ENCODE peak calls at places on chromosomes 13 and 19, in ten cellular contexts. One of them, this sample, is unnamed.

GRCh38 chr19:33231511-33231910 is 5.9 kb upstream of the SLC7A10 start:
- DNase-seq in PC-3: no peak
- DNase-seq in right cardiac atrium: no peak
- DNase-seq in neuronal stem cell: no peak
- DNase-seq in HFF-Myc: no peak
- DNase-seq in cardiac muscle cell: peak
- DNase-seq in gastrocnemius medialis: no peak
- DNase-seq in AG04449: no peak
- DNase-seq in epithelial cell of proximal tubule: no peak
- DNase-seq in fibroblast of mammary gland: peak
- DNase-seq in this sample: peak

GRCh38 chr19:14840206-14840605 is 5.2 kb upstream of the OR7A5 start:
- DNase-seq in right cardiac atrium: no peak
- DNase-seq in PC-3: peak
- DNase-seq in epithelial cell of proximal tubule: no peak
- DNase-seq in AG04449: no peak
- DNase-seq in neuronal stem cell: no peak
- DNase-seq in fibroblast of mammary gland: peak
- DNase-seq in gastrocnemius medialis: no peak
- DNase-seq in HFF-Myc: no peak
- DNase-seq in cardiac muscle cell: no peak
- DNase-seq in this sample: no peak

GRCh38 chr13:76632388-76633044 is 253.7 kb downstream of the KCTD12 start:
- DNase-seq in fibroblast of mammary gland: no peak
- DNase-seq in epithelial cell of proximal tubule: no peak
- DNase-seq in right cardiac atrium: no peak
- DNase-seq in gastrocnemius medialis: no peak
- DNase-seq in neuronal stem cell: no peak
- DNase-seq in cardiac muscle cell: peak
- DNase-seq in HFF-Myc: no peak
- DNase-seq in PC-3: no peak
- DNase-seq in AG04449: no peak
- DNase-seq in this sample: peak

GRCh38 chr19:21584532-21584931 is 79.1 kb downstream of the ZNF429 start:
- DNase-seq in epithelial cell of proximal tubule: no peak
- DNase-seq in gastrocnemius medialis: no peak
- DNase-seq in fibroblast of mammary gland: no peak
- DNase-seq in HFF-Myc: no peak
- DNase-seq in PC-3: no peak
- DNase-seq in neuronal stem cell: no peak
- DNase-seq in AG04449: no peak
- DNase-seq in right cardiac atrium: no peak
- DNase-seq in cardiac muscle cell: no peak
- DNase-seq in this sample: no peak

GRCh38 chr19:51135004-51135403 is 7.1 kb upstream of the SIGLEC7 start:
- DNase-seq in PC-3: no peak
- DNase-seq in neuronal stem cell: no peak
- DNase-seq in cardiac muscle cell: no peak
- DNase-seq in fibroblast of mammary gland: no peak
- DNase-seq in gastrocnemius medialis: no peak
- DNase-seq in right cardiac atrium: no peak
- DNase-seq in HFF-Myc: no peak
- DNase-seq in AG04449: no peak
- DNase-seq in epithelial cell of proximal tubule: no peak
- DNase-seq in this sample: no peak

GRCh38 chr19:46250057-46250456 is 20.5 kb downstream of the IGFL1 start:
- DNase-seq in right cardiac atrium: no peak
- DNase-seq in gastrocnemius medialis: no peak
- DNase-seq in neuronal stem cell: no peak
- DNase-seq in AG04449: no peak
- DNase-seq in HFF-Myc: no peak
- DNase-seq in PC-3: no peak
- DNase-seq in epithelial cell of proximal tubule: no peak
- DNase-seq in fibroblast of mammary gland: no peak
- DNase-seq in cardiac muscle cell: no peak
- DNase-seq in this sample: no peak

GRCh38 chr19:45385392-45386221 is 15.2 kb upstream of the ERCC2 start:
- DNase-seq in right cardiac atrium: no peak
- DNase-seq in epithelial cell of proximal tubule: no peak
- DNase-seq in fibroblast of mammary gland: no peak
- DNase-seq in PC-3: no peak
- DNase-seq in neuronal stem cell: no peak
- DNase-seq in gastrocnemius medialis: no peak
- DNase-seq in HFF-Myc: no peak
- DNase-seq in cardiac muscle cell: no peak
- DNase-seq in AG04449: no peak
- DNase-seq in this sample: no peak

GRCh38 chr19:18612051-18612771 is 459 bp upstream of the TMEM59L start:
- DNase-seq in neuronal stem cell: no peak
- DNase-seq in cardiac muscle cell: no peak
- DNase-seq in epithelial cell of proximal tubule: no peak
- DNase-seq in right cardiac atrium: no peak
- DNase-seq in HFF-Myc: no peak
- DNase-seq in AG04449: no peak
- DNase-seq in gastrocnemius medialis: no peak
- DNase-seq in fibroblast of mammary gland: no peak
- DNase-seq in PC-3: no peak
- DNase-seq in this sample: no peak

DNA sequence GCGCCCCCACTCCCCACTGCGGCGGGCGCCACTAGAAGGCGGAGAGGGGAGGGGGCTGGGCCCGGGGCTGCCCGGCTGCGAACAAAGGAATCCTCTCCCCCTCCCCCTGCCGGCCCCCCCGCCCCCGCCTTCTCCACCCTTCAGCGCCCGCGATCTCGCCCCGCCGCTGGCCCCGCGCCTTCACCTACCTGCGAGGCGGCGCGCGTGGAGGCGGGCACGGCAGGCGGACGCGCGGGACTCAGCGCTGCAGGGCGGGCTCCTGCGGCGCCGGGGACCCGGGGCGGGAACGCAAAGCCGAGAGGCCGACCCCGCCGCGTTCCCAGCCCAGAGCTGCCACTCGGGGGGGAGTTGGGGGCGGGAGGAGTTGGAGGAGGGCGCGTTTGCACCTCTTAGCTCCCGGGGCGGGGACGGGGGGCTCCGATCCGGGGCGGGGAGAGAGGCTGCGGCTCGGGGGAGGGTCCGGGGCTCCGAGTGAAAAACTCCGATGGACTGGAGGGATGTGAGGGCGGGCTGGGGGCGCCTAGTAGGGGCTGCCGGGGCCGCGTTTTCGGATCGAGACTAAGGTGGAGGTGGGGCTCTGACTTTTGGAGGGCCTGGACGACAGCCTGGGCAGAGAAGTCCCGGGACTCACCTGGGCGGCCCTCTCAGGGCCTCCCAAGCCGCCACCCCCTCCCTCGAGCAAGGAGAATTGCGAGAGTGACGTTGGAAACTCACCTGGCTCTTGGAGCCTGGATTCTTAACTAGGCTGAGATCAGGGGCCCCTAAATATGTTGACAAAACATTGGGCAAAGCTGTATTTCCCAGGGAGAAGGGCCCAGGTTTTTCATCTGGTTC is at the start of gene FBN3:
- DNase-seq in neuronal stem cell: peak
- DNase-seq in gastrocnemius medialis: no peak
- DNase-seq in HFF-Myc: no peak
- DNase-seq in PC-3: no peak
- DNase-seq in right cardiac atrium: no peak
- DNase-seq in epithelial cell of proximal tubule: no peak
- DNase-seq in AG04449: no peak
- DNase-seq in fibroblast of mammary gland: no peak
- DNase-seq in cardiac muscle cell: no peak
- DNase-seq in this sample: no peak
- H3K4me3 ChIP-seq in neuronal stem cell: peak
- H3K4me3 ChIP-seq in gastrocnemius medialis: no peak
- H3K4me3 ChIP-seq in HFF-Myc: no peak
- H3K4me3 ChIP-seq in PC-3: peak
- H3K4me3 ChIP-seq in right cardiac atrium: peak
- H3K4me3 ChIP-seq in epithelial cell of proximal tubule: no peak
- H3K4me3 ChIP-seq in AG04449: no peak
- H3K4me3 ChIP-seq in fibroblast of mammary gland: no peak
- H3K4me3 ChIP-seq in cardiac muscle cell: peak
- H3K4me3 ChIP-seq in this sample: no peak

GRCh38 chr19:38315657-38316476 is at the start of gene YIF1B:
- DNase-seq in fibroblast of mammary gland: peak
- DNase-seq in right cardiac atrium: peak
- DNase-seq in epithelial cell of proximal tubule: peak
- DNase-seq in AG04449: peak
- DNase-seq in gastrocnemius medialis: peak
- DNase-seq in cardiac muscle cell: peak
- DNase-seq in PC-3: peak
- DNase-seq in neuronal stem cell: peak
- DNase-seq in HFF-Myc: peak
- DNase-seq in this sample: peak

GRCh38 chr19:38319421-38320258 is at the start of gene KCNK6:
- DNase-seq in AG04449: no peak
- DNase-seq in fibroblast of mammary gland: peak
- DNase-seq in PC-3: no peak
- DNase-seq in right cardiac atrium: peak
- DNase-seq in HFF-Myc: no peak
- DNase-seq in neuronal stem cell: no peak
- DNase-seq in epithelial cell of proximal tubule: no peak
- DNase-seq in gastrocnemius medialis: no peak
- DNase-seq in cardiac muscle cell: peak
- DNase-seq in this sample: peak

GRCh38 chr19:38318595-38319142 is 976 bp upstream of the KCNK6 start:
- DNase-seq in gastrocnemius medialis: no peak
- DNase-seq in neuronal stem cell: no peak
- DNase-seq in right cardiac atrium: no peak
- DNase-seq in epithelial cell of proximal tubule: no peak
- DNase-seq in fibroblast of mammary gland: no peak
- DNase-seq in HFF-Myc: no peak
- DNase-seq in cardiac muscle cell: peak
- DNase-seq in PC-3: no peak
- DNase-seq in AG04449: no peak
- DNase-seq in this sample: peak

GRCh38 chr19:38316477-38317067 is 825 bp upstream of the YIF1B start:
- DNase-seq in fibroblast of mammary gland: no peak
- DNase-seq in HFF-Myc: no peak
- DNase-seq in cardiac muscle cell: no peak
- DNase-seq in right cardiac atrium: peak
- DNase-seq in PC-3: no peak
- DNase-seq in neuronal stem cell: no peak
- DNase-seq in AG04449: no peak
- DNase-seq in gastrocnemius medialis: no peak
- DNase-seq in epithelial cell of proximal tubule: no peak
- DNase-seq in this sample: no peak

DNA sequence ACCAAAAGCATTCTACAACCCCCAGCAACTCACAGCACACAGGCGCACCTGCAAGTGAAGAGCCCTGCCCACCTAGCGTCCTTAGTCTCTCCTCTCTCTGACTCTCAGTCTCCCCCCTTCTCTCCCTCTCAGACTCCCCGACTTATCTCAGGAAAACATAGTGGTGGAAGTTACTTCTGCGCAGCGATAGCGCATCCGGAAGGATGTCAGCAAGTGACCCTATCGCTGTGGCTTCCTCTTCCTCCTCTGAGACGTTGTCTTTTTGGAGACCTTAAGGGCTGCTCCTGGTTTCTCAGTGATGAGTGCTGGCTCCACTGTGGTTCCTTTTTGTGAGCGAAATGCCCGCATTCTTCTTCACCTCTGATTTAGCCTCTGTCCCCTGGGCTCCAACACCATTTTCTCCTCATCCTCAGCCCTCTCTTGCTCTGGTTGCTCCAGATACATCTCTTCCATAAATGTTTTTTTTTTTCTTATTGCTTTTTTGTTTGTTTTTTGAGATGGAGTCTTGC is 1.4 kb upstream of the YIF1B start:
- DNase-seq in fibroblast of mammary gland: no peak
- DNase-seq in PC-3: no peak
- DNase-seq in AG04449: no peak
- DNase-seq in right cardiac atrium: peak
- DNase-seq in neuronal stem cell: no peak
- DNase-seq in epithelial cell of proximal tubule: no peak
- DNase-seq in gastrocnemius medialis: no peak
- DNase-seq in HFF-Myc: no peak
- DNase-seq in cardiac muscle cell: no peak
- DNase-seq in this sample: no peak
- H3K4me3 ChIP-seq in fibroblast of mammary gland: no peak
- H3K4me3 ChIP-seq in PC-3: no peak
- H3K4me3 ChIP-seq in AG04449: no peak
- H3K4me3 ChIP-seq in right cardiac atrium: no peak
- H3K4me3 ChIP-seq in neuronal stem cell: no peak
- H3K4me3 ChIP-seq in epithelial cell of proximal tubule: no peak
- H3K4me3 ChIP-seq in gastrocnemius medialis: no peak
- H3K4me3 ChIP-seq in HFF-Myc: no peak
- H3K4me3 ChIP-seq in cardiac muscle cell: no peak
- H3K4me3 ChIP-seq in this sample: no peak

GRCh38 chr13:77919351-77920294 is 992 bp upstream of the EDNRB start:
- DNase-seq in cardiac muscle cell: peak
- DNase-seq in PC-3: no peak
- DNase-seq in gastrocnemius medialis: peak
- DNase-seq in epithelial cell of proximal tubule: no peak
- DNase-seq in AG04449: no peak
- DNase-seq in neuronal stem cell: peak
- DNase-seq in HFF-Myc: no peak
- DNase-seq in fibroblast of mammary gland: peak
- DNase-seq in right cardiac atrium: peak
- DNase-seq in this sample: peak
- H3K4me3 ChIP-seq in cardiac muscle cell: peak
- H3K4me3 ChIP-seq in PC-3: no peak
- H3K4me3 ChIP-seq in gastrocnemius medialis: peak
- H3K4me3 ChIP-seq in epithelial cell of proximal tubule: peak
- H3K4me3 ChIP-seq in AG04449: no peak
- H3K4me3 ChIP-seq in neuronal stem cell: peak
- H3K4me3 ChIP-seq in HFF-Myc: no peak
- H3K4me3 ChIP-seq in fibroblast of mammary gland: peak
- H3K4me3 ChIP-seq in right cardiac atrium: peak
- H3K4me3 ChIP-seq in this sample: peak

GRCh38 chr19:49801966-49802661 is 11.0 kb downstream of the FUZ start:
- DNase-seq in PC-3: no peak
- DNase-seq in HFF-Myc: peak
- DNase-seq in cardiac muscle cell: peak
- DNase-seq in AG04449: no peak
- DNase-seq in fibroblast of mammary gland: peak
- DNase-seq in epithelial cell of proximal tubule: no peak
- DNase-seq in right cardiac atrium: peak
- DNase-seq in gastrocnemius medialis: peak
- DNase-seq in neuronal stem cell: peak
- DNase-seq in this sample: peak

GRCh38 chr19:49800771-49801170 is 12.3 kb downstream of the FUZ start:
- DNase-seq in PC-3: no peak
- DNase-seq in right cardiac atrium: peak
- DNase-seq in fibroblast of mammary gland: no peak
- DNase-seq in cardiac muscle cell: no peak
- DNase-seq in epithelial cell of proximal tubule: no peak
- DNase-seq in neuronal stem cell: no peak
- DNase-seq in AG04449: no peak
- DNase-seq in gastrocnemius medialis: no peak
- DNase-seq in HFF-Myc: no peak
- DNase-seq in this sample: no peak

GRCh38 chr19:49801401-49801888 is 11.6 kb downstream of the FUZ start:
- DNase-seq in epithelial cell of proximal tubule: no peak
- DNase-seq in PC-3: no peak
- DNase-seq in right cardiac atrium: peak
- DNase-seq in cardiac muscle cell: no peak
- DNase-seq in neuronal stem cell: no peak
- DNase-seq in HFF-Myc: no peak
- DNase-seq in AG04449: no peak
- DNase-seq in gastrocnemius medialis: no peak
- DNase-seq in fibroblast of mammary gland: peak
- DNase-seq in this sample: no peak

GRCh38 chr19:49803529-49803856 is 9.6 kb downstream of the FUZ start:
- DNase-seq in right cardiac atrium: peak
- DNase-seq in neuronal stem cell: no peak
- DNase-seq in AG04449: no peak
- DNase-seq in cardiac muscle cell: no peak
- DNase-seq in PC-3: no peak
- DNase-seq in gastrocnemius medialis: no peak
- DNase-seq in HFF-Myc: no peak
- DNase-seq in fibroblast of mammary gland: no peak
- DNase-seq in epithelial cell of proximal tubule: no peak
- DNase-seq in this sample: no peak

DNA sequence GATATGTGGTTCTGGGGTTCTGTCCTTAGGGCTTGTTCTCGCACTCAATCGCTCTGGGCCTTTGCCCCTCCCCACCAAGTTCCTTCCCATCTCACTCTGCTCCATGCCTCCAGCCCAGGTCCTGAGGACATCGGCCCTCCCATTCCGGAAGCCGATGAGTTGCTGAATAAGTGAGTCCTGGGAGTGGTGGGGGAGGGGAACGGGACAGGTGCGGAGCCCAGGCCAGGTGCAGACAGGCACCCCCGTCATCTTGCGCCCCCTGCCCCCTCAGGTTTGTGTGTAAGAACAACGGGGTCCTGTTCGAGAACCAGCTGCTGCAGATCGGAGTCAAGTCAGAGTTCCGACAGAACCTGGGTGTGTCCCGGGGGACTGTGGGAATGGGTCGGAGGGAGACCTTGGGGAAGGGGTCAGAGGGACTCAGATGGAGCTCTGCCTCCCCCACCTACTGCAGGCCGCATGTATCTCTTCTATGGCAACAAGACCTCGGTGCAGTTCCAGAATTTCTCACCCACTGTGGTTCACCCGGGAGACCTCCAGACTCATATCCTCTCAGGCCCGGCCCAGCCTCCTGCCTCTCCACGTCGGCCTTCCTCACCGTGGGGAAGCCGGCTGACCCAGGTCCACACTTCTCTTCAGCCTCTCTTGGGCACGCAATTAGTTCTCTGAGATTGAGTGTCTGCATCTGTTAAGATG is 10.1 kb downstream of the FUZ start:
- DNase-seq in cardiac muscle cell: no peak
- DNase-seq in right cardiac atrium: peak
- DNase-seq in fibroblast of mammary gland: no peak
- DNase-seq in epithelial cell of proximal tubule: no peak
- DNase-seq in HFF-Myc: no peak
- DNase-seq in gastrocnemius medialis: no peak
- DNase-seq in AG04449: no peak
- DNase-seq in PC-3: no peak
- DNase-seq in neuronal stem cell: no peak
- DNase-seq in this sample: no peak
- H3K4me3 ChIP-seq in cardiac muscle cell: no peak
- H3K4me3 ChIP-seq in right cardiac atrium: no peak
- H3K4me3 ChIP-seq in fibroblast of mammary gland: no peak
- H3K4me3 ChIP-seq in epithelial cell of proximal tubule: peak
- H3K4me3 ChIP-seq in HFF-Myc: no peak
- H3K4me3 ChIP-seq in gastrocnemius medialis: peak
- H3K4me3 ChIP-seq in AG04449: no peak
- H3K4me3 ChIP-seq in PC-3: no peak
- H3K4me3 ChIP-seq in neuronal stem cell: no peak
- H3K4me3 ChIP-seq in this sample: no peak